ENCODE peak calls at places on chromosomes 13 and 19, in six cellular contexts. L is SHP77, O is fibroblast of lung, D is KBM-7, P is transverse colon, S is activated T-cell treated with anti-CD3 and anti-CD28 coated beads for 1 hour. J is an unnamed sample.

GRCh38 chr13:114033541-114034315 is 59.9 kb upstream of the C13orf46 start:
- DNase-seq in L (no peak), O (no peak), S (no peak), P (no peak), D (no peak), J (no peak)

GRCh38 chr13:114102521-114103288 is 29.7 kb downstream of the RASA3 start:
- DNase-seq in D (no peak), S (no peak), L (no peak), P (peak), O (no peak), J (no peak)

GRCh38 chr13:29496241-29496712 is 99.2 kb downstream of the SLC7A1 start:
- DNase-seq in P (no peak), S (no peak), L (no peak), O (no peak), D (peak), J (no peak)

GRCh38 chr19:15330801-15331418 is 1.4 kb downstream of the BRD4 start:
- DNase-seq in D (no peak), L (no peak), O (peak), S (no peak), P (peak), J (no peak)

GRCh38 chr19:13396256-13397080 is 109.8 kb downstream of the CACNA1A start:
- DNase-seq in P (peak), S (no peak), L (no peak), D (peak), O (peak), J (no peak)

GRCh38 chr19:55353356-55353802 is 1.1 kb downstream of the COX6B2 start:
- DNase-seq in O (no peak), S (no peak), L (no peak), P (no peak), D (no peak), J (no peak)

GRCh38 chr13:76289558-76289957 is 596.6 kb downstream of the KCTD12 start:
- DNase-seq in D (no peak), O (peak), S (no peak), L (no peak), P (no peak), J (no peak)

GRCh38 chr19:10725415-10725814 is 7.5 kb downstream of the DNM2 start:
- DNase-seq in L (no peak), P (no peak), S (no peak), D (no peak), O (no peak), J (no peak)

GRCh38 chr19:50268501-50268900 is 60.7 kb downstream of the KCNC3 start:
- DNase-seq in L (no peak), O (no peak), P (no peak), D (no peak), S (no peak), J (no peak)

GRCh38 chr19:47886010-47886559 is at the start of gene SULT2A1:
- DNase-seq in L (no peak), D (no peak), S (no peak), P (no peak), O (no peak), J (no peak)

GRCh38 chr13:109494955-109495354 is 291.4 kb downstream of the IRS2 start:
- DNase-seq in P (no peak), L (peak), S (no peak), D (no peak), O (peak), J (peak)

GRCh38 chr19:47226426-47227346 is 4.3 kb downstream of the BBC3 start:
- DNase-seq in L (peak), D (peak), S (peak), O (peak), P (peak), J (peak)

GRCh38 chr13:110382229-110382628 is 75.1 kb downstream of the COL4A2 start:
- DNase-seq in D (no peak), L (no peak), S (no peak), P (no peak), O (peak), J (no peak)

GRCh38 chr13:32824671-32825070 is 191.6 kb upstream of the KL start:
- DNase-seq in S (no peak), O (peak), L (no peak), D (no peak), P (no peak), J (no peak)

GRCh38 chr13:71525004-71525403 is 342.0 kb downstream of the DACH1 start:
- DNase-seq in P (no peak), L (peak), O (peak), S (no peak), D (no peak), J (no peak)

GRCh38 chr13:20991741-20992520 is 69.5 kb downstream of the LATS2 start:
- DNase-seq in P (no peak), S (no peak), D (no peak), L (no peak), O (no peak), J (no peak)

GRCh38 chr13:95641961-95642621 is 2.4 kb downstream of the DZIP1 start:
- DNase-seq in L (peak), P (peak), O (peak), S (no peak), D (no peak), J (no peak)

GRCh38 chr13:44305845-44306244 is 67.8 kb upstream of the SERP2 start:
- DNase-seq in D (no peak), P (no peak), O (peak), L (peak), S (no peak), J (peak)

GRCh38 chr13:30734434-30734833 is 909 bp upstream of the ALOX5AP start:
- DNase-seq in L (no peak), O (peak), P (no peak), D (no peak), S (no peak), J (no peak)

GRCh38 chr13:75806101-75806500 is 170.0 kb downstream of the LMO7 start:
- DNase-seq in S (no peak), O (no peak), D (no peak), L (no peak), P (no peak), J (no peak)

GRCh38 chr13:45482571-45483173 is 17.9 kb downstream of the COG3 start:
- DNase-seq in P (no peak), O (peak), D (no peak), S (no peak), L (no peak), J (no peak)

GRCh38 chr19:57465680-57466381 is 8.9 kb upstream of the VN1R1 start:
- DNase-seq in P (peak), O (peak), L (peak), D (peak), S (no peak), J (no peak)

GRCh38 chr13:87331178-87331577 is 340.0 kb upstream of the SLITRK5 start:
- DNase-seq in L (no peak), D (no peak), S (no peak), O (peak), P (no peak), J (no peak)

GRCh38 chr19:41031926-41032325 is 40.8 kb downstream of the CYP2B6 start:
- DNase-seq in P (no peak), D (no peak), L (no peak), O (no peak), S (no peak), J (no peak)

GRCh38 chr19:38759590-38760003 is 13.7 kb downstream of the LGALS7 start:
- DNase-seq in L (no peak), P (peak), D (no peak), S (no peak), O (no peak), J (no peak)

GRCh38 chr19:7874080-7874856 is at the start of gene PRR36:
- DNase-seq in P (no peak), L (peak), S (no peak), O (no peak), D (peak), J (peak)

GRCh38 chr19:4589579-4590410 is 30.3 kb upstream of the SEMA6B start:
- DNase-seq in S (no peak), L (peak), O (no peak), D (peak), P (no peak), J (no peak)

GRCh38 chr13:35990196-35990595 is 141.0 kb downstream of the DCLK1 start:
- DNase-seq in L (no peak), O (no peak), P (no peak), D (no peak), S (no peak), J (no peak)

GRCh38 chr13:27583645-27584044 is 36.7 kb downstream of the LNX2 start:
- DNase-seq in L (no peak), D (peak), P (no peak), O (no peak), S (no peak), J (no peak)

GRCh38 chr13:106507560-106508274 is 27.7 kb downstream of the EFNB2 start:
- DNase-seq in D (peak), O (peak), L (no peak), S (no peak), P (no peak), J (no peak)

GRCh38 chr19:52398091-52398461 is 427 bp downstream of the ZNF528 start:
- DNase-seq in L (no peak), O (no peak), S (no peak), P (peak), D (no peak), J (no peak)

GRCh38 chr13:24386816-24387708 is 77.7 kb downstream of the C1QTNF9 start:
- DNase-seq in O (no peak), S (no peak), P (no peak), L (no peak), D (no peak), J (no peak)

GRCh38 chr13:40916207-40916998 is 102.7 kb downstream of the ELF1 start:
- DNase-seq in P (no peak), D (no peak), S (no peak), L (no peak), O (no peak), J (no peak)

GRCh38 chr19:23957660-23958281 is 43.1 kb downstream of the ZNF726 start:
- DNase-seq in P (peak), O (peak), D (no peak), L (peak), S (no peak), J (peak)

GRCh38 chr13:50130686-50131051 is 115.4 kb downstream of the KCNRG start:
- DNase-seq in P (peak), L (no peak), S (no peak), O (peak), D (no peak), J (no peak)

GRCh38 chr13:52353116-52353718 is 52.8 kb downstream of the THSD1 start:
- DNase-seq in O (peak), L (no peak), D (no peak), P (no peak), S (no peak), J (no peak)

GRCh38 chr13:26011996-26012688 is 39.7 kb downstream of the SHISA2 start:
- DNase-seq in O (no peak), S (peak), P (no peak), L (no peak), D (no peak), J (no peak)

GRCh38 chr13:113832204-113832603 is 31.7 kb downstream of the GAS6 start:
- DNase-seq in P (no peak), S (no peak), O (no peak), D (no peak), L (no peak), J (no peak)

GRCh38 chr13:41313117-41313516 is 2.0 kb downstream of the NAA16 start:
- DNase-seq in S (no peak), P (no peak), D (no peak), O (no peak), L (no peak), J (no peak)

GRCh38 chr13:113537205-113537604 is 46.7 kb upstream of the DCUN1D2 start:
- DNase-seq in P (no peak), S (no peak), L (no peak), O (no peak), D (no peak), J (no peak)

J was measured in NCI-H774.